ENCODE peak calls at places on chromosomes 6 and 20, in nine cellular contexts. Z is AG04450, G is kidney, H is mammary epithelial cell, O is K562, J is AG09309, R is suprapubic skin, N is pancreas, F is GM23338. S is an unnamed sample.

GRCh38 chr6:30570760-30571084 is 520 bp upstream of the ABCF1 start:
- DNase-seq in F (no peak), R (no peak), Z (no peak), G (peak), N (no peak), H (no peak), J (no peak), O (peak), S (no peak)

GRCh38 chr20:19284400-19285178 is 72.1 kb downstream of the SLC24A3 start:
- DNase-seq in O (no peak), R (no peak), N (no peak), Z (no peak), H (no peak), J (no peak), G (no peak), F (no peak), S (no peak)

GRCh38 chr6:17705778-17706579 is 746 bp downstream of the NUP153 start:
- DNase-seq in F (peak), O (peak), N (peak), Z (peak), H (peak), G (peak), R (no peak), J (no peak), S (peak)

GRCh38 chr20:36919715-36920333 is 31.7 kb downstream of the SAMHD1 start:
- DNase-seq in F (peak), R (no peak), H (peak), O (peak), Z (peak), G (no peak), J (no peak), N (no peak), S (no peak)

GRCh38 chr6:25956231-25956630 is 6.4 kb upstream of the TRIM38 start:
- DNase-seq in O (no peak), G (no peak), J (no peak), N (no peak), F (no peak), Z (no peak), H (no peak), R (no peak), S (no peak)

GRCh38 chr6:155310596-155310995 is 3.7 kb downstream of the TFB1M start:
- DNase-seq in G (no peak), J (no peak), N (no peak), O (no peak), F (no peak), H (peak), Z (no peak), R (no peak), S (no peak)

GRCh38 chr6:75934643-75935472 is 137.6 kb downstream of the IMPG1 start:
- DNase-seq in N (peak), F (peak), R (no peak), J (peak), Z (peak), H (peak), O (peak), G (no peak), S (no peak)

GRCh38 chr20:44496976-44497375 is 21.3 kb downstream of the TTPAL start:
- DNase-seq in N (no peak), R (no peak), O (no peak), J (peak), F (no peak), H (peak), G (no peak), Z (peak), S (peak)

GRCh38 chr6:87297115-87297514 is 25.3 kb upstream of the SMIM8 start:
- DNase-seq in R (no peak), H (no peak), J (no peak), F (no peak), G (no peak), Z (no peak), O (no peak), N (no peak), S (no peak)

GRCh38 chr6:107624050-107624449 is 134.1 kb downstream of the SOBP start:
- DNase-seq in F (peak), R (no peak), Z (no peak), G (no peak), H (no peak), N (no peak), J (no peak), O (no peak), S (no peak)

GRCh38 chr20:59173938-59174496 is 10.4 kb downstream of the ZNF831 start:
- DNase-seq in F (no peak), G (no peak), J (no peak), Z (no peak), H (no peak), O (no peak), R (no peak), N (no peak), S (peak)

GRCh38 chr6:24402697-24403500 is at the start of gene MRS2:
- DNase-seq in J (peak), H (peak), Z (peak), N (peak), O (peak), F (peak), G (peak), R (peak), S (peak)

GRCh38 chr6:137105375-137105774 is 60.6 kb upstream of the IL20RA start:
- DNase-seq in O (no peak), G (no peak), N (no peak), J (no peak), Z (no peak), R (no peak), H (peak), F (no peak), S (no peak)

GRCh38 chr6:5898563-5898962 is 108.2 kb downstream of the NRN1 start:
- DNase-seq in J (no peak), N (no peak), H (no peak), Z (no peak), F (peak), R (no peak), G (no peak), O (peak), S (no peak)

GRCh38 chr20:47428851-47429336 is 72.4 kb upstream of the ZMYND8 start:
- DNase-seq in N (no peak), H (no peak), G (no peak), F (no peak), R (no peak), J (no peak), Z (no peak), O (no peak), S (no peak)

DNA sequence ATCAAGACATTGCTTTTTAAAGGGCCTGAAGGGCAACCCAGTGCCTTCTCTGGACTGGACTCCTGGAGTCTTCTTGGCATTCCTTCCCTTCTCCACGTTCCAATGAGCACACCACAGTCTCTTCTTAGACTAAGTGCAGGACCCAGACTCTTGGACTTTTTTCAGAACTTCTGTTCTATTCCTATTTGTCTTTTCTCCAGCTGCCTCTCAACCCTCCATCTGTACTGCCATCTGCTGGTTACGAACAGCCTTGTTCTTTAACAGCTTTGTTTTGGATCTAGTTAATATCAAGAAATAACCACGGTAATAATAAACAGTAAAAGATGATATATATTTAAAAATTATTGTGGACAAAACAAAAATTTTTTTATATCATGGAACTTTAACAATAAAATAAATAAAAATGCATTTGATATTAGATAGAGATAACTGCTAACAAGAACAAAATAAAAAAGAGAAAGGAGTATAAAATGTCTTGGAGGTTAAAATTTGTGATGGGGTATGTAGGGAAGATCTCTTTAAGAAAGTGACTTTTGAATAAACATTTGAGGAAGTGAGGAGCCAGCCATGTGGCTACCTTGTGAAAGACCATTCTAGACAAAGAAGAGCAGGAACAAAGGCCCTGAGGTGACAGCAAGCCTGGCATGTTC is 105.1 kb upstream of the HCRTR2 start:
- DNase-seq in G (no peak), O (no peak), Z (peak), J (peak), F (peak), H (peak), R (no peak), N (no peak), S (no peak)
- TF ChIP-seq CTCF in G (peak), O (no peak), Z (peak), J (peak), F (peak), H (peak), R (peak), N (peak), S (peak)

GRCh38 chr6:108673153-108673552 is 112.4 kb downstream of the FOXO3 start:
- DNase-seq in F (no peak), J (no peak), R (no peak), O (no peak), G (no peak), N (no peak), Z (no peak), H (no peak), S (no peak)
- H3K4me3 ChIP-seq in F (no peak), J (no peak), R (no peak), O (no peak), G (no peak), N (no peak), Z (no peak), H (no peak), S (no peak)

GRCh38 chr6:156773935-156774871 is 3.0 kb upstream of the ARID1B start:
- DNase-seq in J (no peak), R (no peak), F (no peak), O (no peak), Z (no peak), G (no peak), N (no peak), H (no peak), S (no peak)

GRCh38 chr6:156773476-156773875 is 3.7 kb upstream of the ARID1B start:
- DNase-seq in N (no peak), F (no peak), J (no peak), H (no peak), O (no peak), G (no peak), R (no peak), Z (no peak), S (no peak)

GRCh38 chr6:156771047-156771446 is 6.1 kb upstream of the ARID1B start:
- DNase-seq in H (no peak), N (no peak), J (no peak), Z (no peak), O (no peak), F (no peak), R (no peak), G (no peak), S (no peak)

GRCh38 chr6:156774872-156775405 is 2.2 kb upstream of the ARID1B start:
- DNase-seq in Z (no peak), G (no peak), F (peak), N (no peak), R (no peak), J (no peak), O (no peak), H (no peak), S (no peak)

DNA sequence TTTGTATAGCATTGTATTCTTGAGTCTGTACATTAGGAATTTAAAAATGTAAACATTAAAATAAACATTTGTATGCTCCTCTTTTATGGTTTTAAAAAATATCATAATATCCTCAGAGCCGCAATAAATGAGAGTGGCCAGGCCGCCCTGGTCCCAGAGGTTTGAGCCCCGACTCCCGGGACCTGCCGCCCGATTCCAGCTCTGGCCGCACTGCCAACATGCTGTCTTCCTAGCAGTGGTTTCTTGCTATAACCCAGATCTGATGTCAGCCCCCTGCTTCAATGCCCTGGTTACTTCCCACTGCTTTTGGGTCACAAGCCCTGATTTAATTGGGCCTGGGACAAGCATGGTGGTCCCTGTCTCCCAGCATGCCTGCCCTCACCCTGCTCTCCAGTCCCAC is 5.4 kb upstream of the ARID1B start:
- DNase-seq in G (no peak), Z (no peak), H (no peak), R (no peak), N (no peak), J (no peak), O (no peak), F (no peak), S (no peak)
- TF ChIP-seq CTCF in G (no peak), Z (no peak), H (no peak), R (no peak), N (no peak), J (no peak), O (no peak), F (no peak), S (no peak)

GRCh38 chr20:57374931-57375651 is 16.1 kb upstream of the RBM38 start:
- DNase-seq in H (no peak), G (peak), O (no peak), N (no peak), J (no peak), R (no peak), F (no peak), Z (no peak), S (peak)
- H3K4me3 ChIP-seq in H (no peak), G (no peak), O (no peak), N (no peak), J (no peak), R (no peak), F (no peak), Z (no peak), S (no peak)

GRCh38 chr20:6269163-6269873 is 146.5 kb upstream of the FERMT1 start:
- DNase-seq in O (no peak), F (peak), R (no peak), N (no peak), J (no peak), H (no peak), Z (no peak), G (no peak), S (no peak)

DNA sequence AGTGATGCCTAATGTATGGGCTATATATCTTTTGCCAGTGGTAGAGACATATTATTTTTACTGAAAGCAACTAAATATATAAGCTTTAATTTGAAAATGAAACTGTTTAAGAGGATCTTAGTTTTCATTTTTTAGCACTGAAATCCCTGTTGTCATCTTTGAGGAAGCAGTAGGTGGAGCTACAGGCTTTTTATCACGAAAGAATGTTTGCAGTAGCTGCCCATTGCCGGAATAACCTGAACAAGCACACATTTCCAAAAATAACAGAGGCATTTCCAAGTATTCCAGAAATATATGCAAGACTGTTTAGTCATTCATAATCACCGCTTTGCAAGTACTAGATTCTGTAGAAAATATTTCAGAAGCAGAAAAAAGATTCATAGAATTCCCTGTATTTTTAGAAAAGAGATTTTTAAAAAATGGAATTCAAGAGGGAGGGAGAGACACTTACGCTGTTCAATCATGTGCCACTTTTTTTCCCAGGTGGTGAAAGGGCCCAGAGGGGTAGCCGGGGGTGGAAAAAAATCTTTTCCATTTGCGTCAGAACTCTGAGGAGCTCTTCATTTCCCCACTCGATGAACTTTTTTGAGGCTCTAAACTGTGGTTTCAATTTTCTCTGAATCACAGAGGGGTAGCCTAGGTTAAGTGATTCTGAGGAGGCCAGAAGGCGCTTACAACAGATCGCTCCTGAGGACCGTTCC is 142.5 kb upstream of the FERMT1 start:
- DNase-seq in R (no peak), J (peak), G (no peak), N (no peak), O (no peak), F (peak), H (peak), Z (peak), S (no peak)
- TF ChIP-seq CTCF in R (no peak), J (peak), G (peak), N (peak), O (peak), F (peak), H (peak), Z (peak), S (peak)

DNA sequence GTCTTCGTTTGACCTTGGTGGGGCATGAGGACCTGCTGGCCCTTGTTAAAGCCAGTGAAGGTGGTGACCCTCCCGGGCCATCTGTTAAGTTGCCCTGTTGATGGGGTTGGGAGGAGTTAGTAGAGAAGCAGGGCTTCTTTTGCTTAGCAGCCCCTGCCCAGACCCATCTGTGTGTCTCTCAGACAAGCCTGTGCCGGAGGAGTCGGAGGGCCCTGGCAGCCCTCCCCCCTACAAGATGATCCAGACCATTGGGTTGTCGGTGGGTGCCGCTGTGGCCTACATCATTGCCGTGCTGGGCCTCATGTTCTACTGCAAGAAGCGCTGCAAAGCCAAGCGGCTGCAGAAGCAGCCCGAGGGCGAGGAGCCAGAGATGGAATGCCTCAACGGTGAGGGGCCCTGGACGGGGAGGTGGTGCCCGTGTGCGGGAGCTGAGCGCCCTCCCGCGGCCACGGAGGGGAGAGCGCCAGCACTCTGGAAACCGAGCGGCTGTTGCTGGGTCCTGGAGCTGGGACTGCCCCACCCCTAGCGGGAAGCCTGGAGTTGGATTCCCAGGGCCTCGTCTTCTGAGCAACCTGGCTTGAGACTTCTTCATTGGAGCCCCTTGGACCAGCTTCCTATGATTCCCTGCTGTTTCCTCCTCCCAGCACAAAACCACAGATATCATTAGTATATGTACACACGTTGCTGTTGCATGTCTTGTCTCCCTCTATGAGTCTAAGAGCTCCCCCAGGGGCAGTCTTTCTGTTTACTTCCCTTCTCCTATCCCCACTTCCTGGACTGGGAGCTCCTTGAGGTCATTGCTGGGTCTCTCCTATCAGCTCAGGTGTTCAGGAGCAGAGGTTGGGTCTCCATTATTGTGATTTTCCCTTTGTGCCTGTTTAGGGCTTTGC is 27.6 kb upstream of the SRF start:
- DNase-seq in O (peak), F (peak), H (peak), N (peak), J (peak), R (peak), G (peak), Z (peak), S (no peak)
- H3K4me3 ChIP-seq in O (no peak), F (peak), H (no peak), N (no peak), J (no peak), R (no peak), G (no peak), Z (no peak), S (no peak)

GRCh38 chr6:2505624-2506023 is 245.1 kb downstream of the MYLK4 start:
- DNase-seq in R (no peak), H (no peak), F (peak), G (no peak), J (no peak), Z (no peak), O (peak), N (no peak), S (no peak)
- TF ChIP-seq CTCF in R (no peak), H (peak), F (peak), G (no peak), J (peak), Z (peak), O (peak), N (no peak), S (no peak)

GRCh38 chr20:61499859-61500258 is 247.8 kb downstream of the CDH4 start:
- DNase-seq in G (no peak), H (no peak), Z (no peak), O (no peak), N (no peak), J (no peak), R (no peak), F (no peak), S (peak)

GRCh38 chr20:61494763-61495595 is 242.9 kb downstream of the CDH4 start:
- DNase-seq in Z (no peak), H (no peak), G (no peak), R (no peak), N (no peak), J (no peak), F (no peak), O (no peak), S (peak)

GRCh38 chr20:61493798-61494305 is 241.8 kb downstream of the CDH4 start:
- DNase-seq in R (no peak), N (no peak), Z (no peak), J (no peak), O (no peak), H (no peak), G (no peak), F (no peak), S (peak)

GRCh38 chr20:61500791-61501321 is 248.8 kb downstream of the CDH4 start:
- DNase-seq in O (no peak), Z (no peak), R (no peak), N (no peak), G (no peak), J (no peak), H (peak), F (peak), S (peak)

DNA sequence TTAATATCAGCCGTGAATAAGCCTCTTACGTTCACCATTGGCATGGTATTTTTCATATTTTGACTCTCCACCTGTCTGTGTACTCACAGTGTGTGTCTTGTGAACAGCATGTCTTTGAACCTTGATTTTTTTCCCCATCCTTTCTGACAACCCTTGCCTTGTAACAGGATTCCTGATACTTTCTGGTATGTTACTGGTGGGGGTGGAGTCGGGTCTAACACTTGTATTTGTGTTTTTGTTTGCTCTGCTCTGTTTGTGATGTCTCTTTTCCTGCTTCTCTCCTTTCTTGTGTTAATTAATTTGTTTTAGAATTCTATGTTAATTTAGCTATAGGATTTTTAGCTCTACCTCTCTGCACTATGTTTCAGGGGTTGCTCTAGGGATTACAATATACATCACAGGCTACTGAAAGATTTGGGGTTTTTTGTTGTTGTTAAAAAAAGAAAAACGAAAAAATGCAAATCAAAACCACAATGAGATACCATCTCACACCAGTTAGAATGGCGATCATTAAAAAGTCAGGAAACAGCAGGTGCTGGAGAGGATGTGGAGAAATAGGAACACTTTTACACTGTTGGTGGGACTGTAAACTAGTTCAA is 245.1 kb downstream of the CDH4 start:
- DNase-seq in H (no peak), O (no peak), N (no peak), J (no peak), Z (no peak), R (no peak), F (peak), G (no peak), S (no peak)
- H3K4me3 ChIP-seq in H (no peak), O (no peak), N (no peak), J (no peak), Z (no peak), R (no peak), F (peak), G (no peak), S (no peak)

GRCh38 chr6:28551891-28552666 is 26.4 kb downstream of the GPX5 start:
- DNase-seq in R (no peak), G (no peak), Z (no peak), F (no peak), H (no peak), N (no peak), J (no peak), O (peak), S (no peak)
- TF ChIP-seq CTCF in R (no peak), G (no peak), Z (no peak), F (no peak), H (no peak), N (no peak), J (no peak), O (peak), S (no peak)

S was measured in RWPE2.